ENCODE peak calls at places on chromosomes 13 and 19, in six cellular contexts. U, J, Y, M, V and B are unnamed samples.

GRCh38 chr13:44092053-44092452 is 212.3 kb downstream of the LACC1 start:
- DNase-seq in U (no peak), V (no peak), Y (no peak), J (no peak), M (no peak), B (no peak)

GRCh38 chr13:90055121-90055520 is 1292.4 kb upstream of the MIR17HG start:
- DNase-seq in J (no peak), U (no peak), V (no peak), M (no peak), Y (no peak), B (no peak)

GRCh38 chr19:23531976-23532375 is 136.7 kb upstream of the ZNF91 start:
- DNase-seq in V (no peak), M (no peak), U (no peak), Y (no peak), J (no peak), B (no peak)

GRCh38 chr19:51108066-51108804 is at the start of gene CTU1:
- DNase-seq in Y (peak), U (peak), M (peak), J (peak), V (peak), B (peak)

GRCh38 chr19:5801796-5802616 is 2.9 kb upstream of the NRTN start:
- DNase-seq in J (peak), Y (no peak), M (no peak), V (no peak), U (peak), B (peak)

GRCh38 chr13:88651531-88651930 is 980.4 kb downstream of the SLITRK5 start:
- DNase-seq in J (no peak), Y (no peak), U (no peak), V (no peak), M (peak), B (no peak)

GRCh38 chr19:19597809-19598306 is 20.6 kb downstream of the PBX4 start:
- DNase-seq in Y (peak), V (no peak), J (no peak), M (peak), U (peak), B (no peak)

GRCh38 chr19:48123907-48124675 is 13.5 kb upstream of the PLA2G4C start:
- DNase-seq in Y (peak), U (no peak), V (no peak), J (peak), M (no peak), B (peak)

GRCh38 chr13:74835579-74835978 is 646.4 kb downstream of the TBC1D4 start:
- DNase-seq in J (no peak), Y (no peak), M (no peak), V (no peak), U (no peak), B (no peak)

GRCh38 chr13:91580749-91581148 is 182.3 kb downstream of the GPC5 start:
- DNase-seq in U (no peak), J (no peak), V (no peak), Y (no peak), M (no peak), B (no peak)

GRCh38 chr13:46595136-46595917 is 42.4 kb downstream of the LRCH1 start:
- DNase-seq in Y (no peak), J (no peak), M (no peak), V (no peak), U (no peak), B (peak)

GRCh38 chr19:2534374-2535050 is 58.6 kb downstream of the GADD45B start:
- DNase-seq in Y (no peak), V (no peak), M (no peak), U (no peak), J (no peak), B (no peak)

GRCh38 chr13:25657062-25657588 is 285.4 kb downstream of the ATP8A2 start:
- DNase-seq in Y (no peak), M (no peak), U (no peak), J (no peak), V (no peak), B (no peak)

GRCh38 chr19:50498219-50499056 is 12.6 kb downstream of the JOSD2 start:
- DNase-seq in U (no peak), M (no peak), J (no peak), V (no peak), Y (no peak), B (no peak)

GRCh38 chr19:18798384-18799352 is 7.6 kb upstream of the COMP start:
- DNase-seq in U (no peak), J (no peak), V (no peak), Y (peak), M (no peak), B (no peak)

GRCh38 chr13:77235456-77236022 is 91.4 kb downstream of the MYCBP2 start:
- DNase-seq in M (no peak), J (no peak), U (peak), V (no peak), Y (no peak), B (no peak)

GRCh38 chr19:32330149-32330548 is 15.3 kb upstream of the ZNF507 start:
- DNase-seq in M (no peak), U (no peak), V (no peak), J (no peak), Y (no peak), B (no peak)

GRCh38 chr19:19230505-19230904 is 18.7 kb downstream of the NCAN start:
- DNase-seq in M (no peak), V (no peak), J (no peak), U (no peak), Y (no peak), B (no peak)

GRCh38 chr13:109569938-109570711 is 216.3 kb downstream of the IRS2 start:
- DNase-seq in J (no peak), U (no peak), V (no peak), Y (no peak), M (peak), B (no peak)

GRCh38 chr19:31586282-31586681 is 237.0 kb upstream of the TSHZ3 start:
- DNase-seq in U (no peak), V (no peak), J (no peak), Y (no peak), M (no peak), B (peak)

GRCh38 chr13:98252931-98253470 is 75.9 kb upstream of the RNF113B start:
- DNase-seq in M (no peak), J (no peak), Y (peak), U (no peak), V (no peak), B (peak)

GRCh38 chr13:103140001-103140671 is 73.9 kb upstream of the SLC10A2 start:
- DNase-seq in V (peak), J (peak), M (peak), U (peak), Y (peak), B (no peak)

GRCh38 chr19:45667620-45668341 is at the start of gene GIPR:
- DNase-seq in V (no peak), J (peak), U (peak), Y (peak), M (no peak), B (peak)

GRCh38 chr13:48858523-48858922 is 117.2 kb upstream of the FNDC3A start:
- DNase-seq in J (no peak), M (no peak), U (no peak), V (no peak), Y (no peak), B (no peak)

GRCh38 chr19:5345895-5346386 is 5.3 kb upstream of the PTPRS start:
- DNase-seq in U (no peak), J (no peak), V (no peak), Y (no peak), M (no peak), B (peak)

GRCh38 chr13:31442605-31443004 is 242.8 kb downstream of the B3GLCT start:
- DNase-seq in V (no peak), J (no peak), Y (no peak), U (no peak), M (no peak), B (no peak)

GRCh38 chr19:28526042-28526441 is 686.9 kb downstream of the UQCRFS1 start:
- DNase-seq in M (no peak), U (no peak), V (no peak), Y (no peak), J (no peak), B (no peak)

GRCh38 chr13:65461590-65461989 is 1768.5 kb downstream of the PCDH9 start:
- DNase-seq in J (no peak), M (no peak), U (no peak), V (peak), Y (no peak), B (peak)

GRCh38 chr13:36028359-36028758 is 102.8 kb downstream of the DCLK1 start:
- DNase-seq in V (no peak), M (no peak), U (no peak), Y (no peak), J (no peak), B (no peak)

GRCh38 chr13:91349992-91350911 is 2.8 kb downstream of the MIR17HG start:
- DNase-seq in U (no peak), Y (no peak), J (no peak), V (no peak), M (no peak), B (no peak)

GRCh38 chr19:10037367-10037766 is 24.1 kb downstream of the RDH8 start:
- DNase-seq in M (no peak), U (no peak), Y (no peak), V (no peak), J (peak), B (no peak)

DNA sequence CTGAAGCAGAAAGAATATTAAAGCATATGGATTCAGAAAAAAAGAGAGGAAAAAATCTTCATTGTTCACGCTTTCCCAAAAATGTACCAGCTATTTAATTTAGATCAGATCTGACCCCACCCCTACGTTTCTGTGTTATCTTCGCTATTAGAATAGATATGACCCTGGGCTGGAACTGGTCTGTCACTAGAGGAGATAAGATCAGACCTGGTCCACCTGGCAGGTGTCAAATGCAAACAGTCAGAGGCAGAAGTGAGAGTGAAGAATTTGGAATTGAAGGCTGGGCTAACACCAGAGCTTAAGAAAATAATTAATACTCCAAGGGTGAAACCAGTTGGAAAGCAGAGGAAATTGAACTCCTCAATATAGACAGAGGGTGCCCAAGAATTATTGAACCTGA is 30.0 kb upstream of the MBNL2 start:
- DNase-seq in Y (no peak), U (no peak), J (no peak), V (no peak), M (no peak), B (no peak)
- TF ChIP-seq BHLHE40 in Y (no peak), U (no peak), J (no peak), V (no peak), M (no peak), B (no peak)

GRCh38 chr13:37289212-37289935 is 183.9 kb upstream of the CSNK1A1L start:
- DNase-seq in M (no peak), V (no peak), U (no peak), J (no peak), Y (no peak), B (no peak)

GRCh38 chr13:37293295-37293694 is 187.8 kb upstream of the CSNK1A1L start:
- DNase-seq in Y (no peak), U (no peak), M (no peak), J (no peak), V (no peak), B (no peak)

GRCh38 chr13:37290691-37291090 is 185.2 kb upstream of the CSNK1A1L start:
- DNase-seq in U (no peak), M (no peak), V (no peak), J (no peak), Y (no peak), B (no peak)

DNA sequence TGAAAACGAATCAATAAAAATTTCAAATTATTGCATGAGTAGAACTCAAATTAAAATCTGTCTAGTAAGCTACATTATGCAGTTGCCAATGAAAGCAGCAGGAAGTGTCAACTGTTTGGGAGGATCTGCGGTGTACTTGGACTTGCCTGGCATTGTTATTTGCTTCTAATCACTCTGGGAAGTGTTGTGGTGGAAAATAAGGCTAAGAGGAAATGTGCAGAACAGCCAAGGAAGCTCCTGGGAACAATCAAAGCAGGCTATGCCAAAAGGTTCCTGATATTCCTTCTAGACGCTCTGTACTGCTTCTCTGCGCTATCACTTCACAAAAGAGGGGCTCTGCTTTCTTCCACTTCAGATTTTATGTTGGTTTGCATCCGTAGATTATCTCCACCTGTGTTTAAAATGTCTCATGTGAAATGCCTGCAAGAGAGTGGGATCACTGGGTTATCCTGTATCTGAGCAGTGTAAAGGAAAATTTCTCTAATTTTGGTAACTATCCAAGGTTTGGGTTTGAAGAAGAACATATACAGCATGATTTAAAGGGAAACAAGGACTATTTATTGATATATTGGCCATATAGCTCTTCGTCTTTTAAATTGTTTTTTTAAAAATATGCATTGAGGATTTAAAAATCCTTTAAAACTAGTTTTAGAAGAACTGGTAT is 182.7 kb upstream of the CSNK1A1L start:
- DNase-seq in V (no peak), M (no peak), U (no peak), J (no peak), Y (no peak), B (no peak)
- TF ChIP-seq BHLHE40 in V (no peak), M (no peak), U (no peak), J (no peak), Y (no peak), B (no peak)

DNA sequence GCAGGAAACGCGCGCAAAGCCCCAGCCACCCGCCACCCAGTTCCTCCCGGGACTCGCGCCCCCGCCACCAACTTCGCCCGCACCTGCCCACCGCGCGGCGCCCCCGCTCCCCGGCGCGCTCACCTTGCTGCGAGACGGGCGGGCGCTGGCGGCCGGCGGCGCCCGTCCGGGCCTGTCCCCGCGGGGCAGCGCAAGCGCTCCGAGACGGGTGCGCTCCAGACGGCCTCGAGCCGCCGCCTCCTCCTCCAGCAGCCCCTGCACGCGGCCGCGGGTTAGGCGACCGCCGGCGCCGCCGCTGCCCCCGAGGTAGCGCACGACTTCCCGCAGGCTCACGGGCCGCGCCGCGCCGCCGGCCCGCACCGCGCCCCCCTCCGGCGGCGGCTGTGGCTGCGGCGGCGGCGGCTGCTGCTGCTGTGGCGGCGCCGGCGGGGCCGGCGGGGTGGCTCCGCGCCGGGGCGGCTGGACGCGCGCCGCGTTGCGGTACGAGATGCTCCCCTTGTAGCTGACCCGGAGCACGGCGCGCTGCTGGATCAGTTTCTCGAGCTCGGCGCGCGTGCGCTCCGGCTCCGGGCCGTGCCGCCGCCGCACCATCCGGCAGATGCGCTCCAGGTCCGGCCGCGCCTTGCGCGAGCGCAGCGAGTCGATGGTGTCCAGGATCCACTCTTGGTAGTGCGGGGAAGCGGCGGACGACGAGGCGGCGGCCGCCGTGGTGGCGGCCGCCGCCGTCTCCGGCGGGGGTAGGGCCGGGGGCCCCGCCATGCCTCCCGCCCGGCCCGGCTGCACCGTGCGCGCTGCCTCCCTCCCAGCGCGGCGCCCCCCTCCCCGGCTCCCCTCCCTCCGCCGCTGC is 666 bp downstream of the SAMD1 start:
- DNase-seq in U (peak), M (no peak), J (peak), Y (no peak), V (peak), B (peak)
- TF ChIP-seq BHLHE40 in U (peak), M (peak), J (no peak), Y (no peak), V (no peak), B (no peak)

GRCh38 chr19:16920816-16921529 is 32.2 kb downstream of the F2RL3 start:
- DNase-seq in J (no peak), M (no peak), Y (no peak), V (no peak), U (peak), B (peak)
- TF ChIP-seq BHLHE40 in J (no peak), M (no peak), Y (no peak), V (no peak), U (no peak), B (no peak)

DNA sequence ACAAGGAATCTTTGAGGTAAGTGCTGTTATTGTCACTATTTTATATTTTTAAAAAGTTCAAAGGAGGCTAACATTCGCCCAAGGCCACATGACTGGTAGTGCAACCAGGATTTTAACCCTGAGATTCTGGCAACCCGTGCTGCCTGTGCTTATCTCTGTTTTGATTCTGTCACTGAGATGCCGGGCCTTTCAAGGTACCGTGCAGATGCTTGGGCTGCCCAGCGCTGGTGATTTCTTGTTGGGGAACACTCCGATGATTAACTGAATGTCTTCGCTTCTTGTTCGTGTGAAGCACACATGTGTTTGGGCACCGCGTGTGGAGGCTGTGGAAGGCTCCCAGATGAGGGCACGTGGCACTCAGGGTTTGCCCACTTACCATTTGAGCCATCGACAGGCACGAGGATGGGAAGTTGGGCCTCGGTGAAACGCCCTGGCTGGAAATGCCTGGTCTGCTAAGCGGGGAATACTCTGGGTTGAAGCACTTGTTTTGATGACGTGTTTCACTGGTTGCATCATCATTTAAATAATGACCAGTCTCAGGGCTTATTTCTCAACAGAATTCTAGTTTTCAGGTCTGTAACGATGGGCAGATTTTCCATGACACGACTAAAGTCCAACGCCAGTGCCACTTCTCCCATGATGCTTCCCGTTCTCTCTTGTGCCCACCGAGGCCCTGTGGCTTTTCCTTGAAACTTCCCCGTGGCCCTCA is 392.7 kb downstream of the FGF9 start:
- DNase-seq in Y (no peak), U (no peak), V (no peak), J (no peak), M (no peak), B (no peak)
- TF ChIP-seq BHLHE40 in Y (no peak), U (no peak), V (no peak), J (no peak), M (no peak), B (no peak)

GRCh38 chr19:21147540-21147939 is 5.7 kb downstream of the ZNF431 start:
- DNase-seq in J (no peak), Y (no peak), U (no peak), V (no peak), M (no peak), B (no peak)

GRCh38 chr19:21151460-21151859 is 9.6 kb downstream of the ZNF431 start:
- DNase-seq in J (no peak), M (no peak), V (no peak), Y (no peak), U (no peak), B (no peak)

GRCh38 chr19:21143846-21144245 is 2.0 kb downstream of the ZNF431 start:
- DNase-seq in V (no peak), M (no peak), Y (no peak), U (no peak), J (no peak), B (no peak)

GRCh38 chr19:21149877-21150276 is 8.0 kb downstream of the ZNF431 start:
- DNase-seq in M (no peak), Y (no peak), J (no peak), U (no peak), V (no peak), B (no peak)

GRCh38 chr19:21148681-21149080 is 6.8 kb downstream of the ZNF431 start:
- DNase-seq in J (no peak), M (no peak), V (no peak), Y (no peak), U (no peak), B (no peak)
- TF ChIP-seq BHLHE40 in J (no peak), M (no peak), V (no peak), Y (no peak), U (no peak), B (no peak)